ENCODE peak calls at places on chromosomes 2 and 18, in nine cellular contexts. C is stomach, D is upper lobe of left lung, A is adrenal gland, M is esophagus squamous epithelium, O is heart left ventricle, R is uterus, N is IMR-90, Q is body of pancreas. P is an unnamed sample.

GRCh38 chr18:12397793-12398192 is 9.9 kb upstream of the PRELID3A start:
- DNase-seq in C (no peak), D (no peak), A (no peak), M (no peak), O (no peak), R (no peak), N (no peak), Q (no peak), P (no peak)

GRCh38 chr18:12656671-12657047 is 1.2 kb downstream of the SPIRE1 start:
- DNase-seq in C (no peak), D (no peak), A (no peak), M (no peak), O (no peak), R (no peak), N (peak; percentile 50), Q (no peak), P (no peak)

GRCh38 chr2:179751184-179751809 is 110.1 kb downstream of the ZNF385B start:
- DNase-seq in C (no peak), D (no peak), A (no peak), M (no peak), O (no peak), R (no peak), N (peak; percentile 47), Q (no peak), P (no peak)

GRCh38 chr2:11492244-11492643 is 26.3 kb upstream of the E2F6 start:
- DNase-seq in C (no peak), D (no peak), A (no peak), M (no peak), O (no peak), R (no peak), N (no peak), Q (no peak), P (no peak)

GRCh38 chr2:1588994-1589611 is 155.2 kb downstream of the PXDN start:
- DNase-seq in C (no peak), D (no peak), A (no peak), M (no peak), O (peak; percentile 56), R (no peak), N (peak; percentile 43), Q (no peak), P (no peak)

GRCh38 chr2:54728669-54729120 is 5.2 kb downstream of the EML6 start:
- DNase-seq in C (no peak), D (no peak), A (no peak), M (no peak), O (no peak), R (no peak), N (peak; percentile 88), Q (no peak), P (no peak)

GRCh38 chr2:204931562-204931961 is 386.3 kb downstream of the PARD3B start:
- DNase-seq in C (no peak), D (no peak), A (no peak), M (no peak), O (no peak), R (no peak), N (peak; percentile 7), Q (no peak), P (no peak)

GRCh38 chr2:48203668-48204067 is 297.4 kb upstream of the FBXO11 start:
- DNase-seq in C (no peak), D (no peak), A (no peak), M (no peak), O (no peak), R (no peak), N (no peak), Q (no peak), P (no peak)

DNA sequence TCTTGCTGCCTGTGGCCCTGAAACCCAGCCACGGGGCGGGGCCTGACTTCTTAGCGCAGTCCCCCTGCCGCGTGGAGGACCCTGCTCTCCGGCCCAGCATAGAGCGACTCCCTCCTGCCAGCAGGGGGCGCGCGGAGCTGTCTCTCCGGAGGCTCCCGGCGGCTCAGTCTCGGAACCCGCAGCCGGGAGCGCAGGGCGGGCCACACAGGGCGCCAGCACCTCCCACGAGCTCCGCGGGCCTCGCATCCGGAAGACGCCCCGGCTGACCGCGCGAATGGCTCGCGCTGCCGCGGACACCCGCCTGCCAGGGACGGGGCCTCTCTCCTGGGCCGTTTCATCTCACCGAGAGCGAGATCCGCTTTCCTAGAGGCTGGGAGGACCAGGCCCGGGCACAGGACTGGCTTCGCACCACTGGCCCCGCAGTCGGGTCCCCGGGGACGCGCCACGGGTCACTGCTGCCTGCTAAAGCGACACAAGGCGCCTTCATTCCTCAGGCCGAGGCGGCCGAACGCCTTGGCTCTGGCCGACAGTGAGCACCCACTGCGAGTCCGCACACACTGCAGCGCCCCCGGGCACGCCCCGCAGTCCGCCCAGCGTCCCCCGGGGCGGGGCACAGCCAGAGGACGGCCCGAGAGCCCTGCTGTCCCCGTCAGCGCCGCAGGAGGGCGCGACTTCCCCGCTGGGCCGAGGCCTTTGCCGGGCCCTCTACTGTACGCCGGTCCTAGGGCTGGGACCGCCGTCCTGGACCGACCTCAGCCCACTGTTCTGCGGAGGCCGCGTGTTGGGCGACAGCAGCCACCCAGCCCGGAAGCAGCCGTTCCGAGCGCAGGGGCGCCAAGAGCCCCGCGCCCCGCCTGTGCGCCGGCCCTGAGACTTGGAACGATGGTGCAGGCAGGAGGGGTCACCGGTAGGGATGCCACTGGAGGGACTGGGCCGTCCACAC is 39.0 kb upstream of the ARHGEF4 start:
- DNase-seq in C (peak; percentile 91), D (peak; percentile 87), A (peak; percentile 91), M (peak; percentile 33), O (peak; percentile 96), R (peak; percentile 86), N (peak; percentile 74), Q (peak; percentile 90), P (no peak)
- TF ChIP-seq POLR2A in C (no peak), D (no peak), A (peak; percentile 40), M (peak; percentile 38), O (no peak), R (no peak), N (no peak), Q (peak; percentile 64), P (peak; percentile 13)

GRCh38 chr2:200811336-200812121 is at the start of gene BZW1:
- DNase-seq in C (peak; percentile 96), D (peak; percentile 94), A (peak; percentile 98), M (peak; percentile 85), O (peak; percentile 97), R (peak; percentile 97), N (peak; percentile 96), Q (peak; percentile 96), P (peak; percentile 96)

GRCh38 chr2:200810967-200811335 is 759 bp upstream of the BZW1 start:
- DNase-seq in C (no peak), D (no peak), A (no peak), M (no peak), O (no peak), R (no peak), N (peak; percentile 30), Q (no peak), P (peak; percentile 93)

GRCh38 chr2:200810252-200810650 is 1.5 kb upstream of the BZW1 start:
- DNase-seq in C (peak; percentile 56), D (peak; percentile 36), A (no peak), M (no peak), O (no peak), R (no peak), N (peak; percentile 93), Q (peak; percentile 39), P (no peak)

GRCh38 chr2:200812122-200813022 is 662 bp downstream of the BZW1 start:
- DNase-seq in C (peak; percentile 81), D (peak; percentile 87), A (peak; percentile 86), M (peak; percentile 22), O (peak; percentile 87), R (peak; percentile 61), N (peak; percentile 49), Q (peak; percentile 79), P (no peak)

GRCh38 chr2:200809506-200810251 is 2.0 kb upstream of the BZW1 start:
- DNase-seq in C (no peak), D (no peak), A (no peak), M (no peak), O (no peak), R (no peak), N (peak; percentile 57), Q (no peak), P (no peak)
- H3K27ac ChIP-seq in C (peak overlapping the region; percentile 87), D (peak overlapping the region; percentile 100), A (peak overlapping the region; percentile 95), M (peak overlapping the region; percentile 100), O (peak overlapping the region; percentile 98), R (peak overlapping the region; percentile 99), N (peak overlapping the region; percentile 96), Q (peak overlapping the region; percentile 90), P (peak overlapping the region; percentile 96)

GRCh38 chr2:70305531-70305930 is 3.7 kb upstream of the FAM136A start:
- DNase-seq in C (no peak), D (no peak), A (no peak), M (no peak), O (no peak), R (no peak), N (no peak), Q (no peak), P (no peak)

GRCh38 chr2:70303186-70303585 is 1.3 kb upstream of the FAM136A start:
- DNase-seq in C (no peak), D (no peak), A (no peak), M (no peak), O (no peak), R (no peak), N (no peak), Q (no peak), P (no peak)

GRCh38 chr2:70304501-70304900 is 2.6 kb upstream of the FAM136A start:
- DNase-seq in C (no peak), D (no peak), A (no peak), M (no peak), O (no peak), R (no peak), N (no peak), Q (no peak), P (no peak)

GRCh38 chr2:70300771-70301343 is 1.0 kb downstream of the FAM136A start:
- DNase-seq in C (no peak), D (no peak), A (no peak), M (no peak), O (no peak), R (no peak), N (no peak), Q (no peak), P (no peak)

DNA sequence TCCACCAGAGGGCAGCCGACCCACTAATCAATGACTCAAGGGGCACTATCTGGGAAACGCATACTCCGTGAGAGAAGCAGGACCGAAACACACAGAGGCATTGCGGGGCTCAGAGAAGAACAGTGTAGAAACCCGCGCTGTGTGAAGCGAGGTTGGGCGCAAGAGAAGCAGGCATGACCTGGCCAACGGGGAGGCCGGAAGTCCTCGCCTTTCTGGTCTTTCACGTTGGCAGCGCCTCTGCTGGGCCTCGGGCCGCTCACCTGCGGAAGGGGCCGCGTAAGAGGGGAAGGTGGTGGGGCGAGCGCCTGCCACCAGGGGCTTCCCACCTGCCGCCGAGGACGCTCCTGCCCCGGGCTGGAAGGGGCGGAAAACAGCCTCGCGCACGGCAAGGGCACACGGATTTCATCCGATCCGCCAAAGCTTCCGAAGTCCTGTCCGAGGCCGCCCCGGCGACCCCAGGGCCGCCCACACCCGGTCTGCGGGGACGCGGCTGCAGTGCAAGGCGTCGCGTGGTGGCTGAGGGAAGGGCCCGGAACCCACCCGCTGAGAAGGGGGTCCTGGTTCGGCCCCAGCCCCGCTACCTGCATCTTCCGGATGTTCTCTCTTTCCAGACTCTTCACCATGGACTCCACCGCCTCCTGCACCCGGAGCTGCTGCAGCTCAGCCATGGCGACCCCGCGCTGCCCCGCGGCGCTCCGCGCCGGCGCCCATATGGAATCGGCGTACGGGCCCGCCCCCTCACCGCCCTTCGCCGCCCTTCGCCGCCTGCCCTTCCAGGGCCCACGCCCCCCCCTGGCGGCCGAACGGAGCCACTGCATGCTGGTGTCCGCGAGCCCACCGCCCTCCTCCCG is at the start of gene FAM136A:
- DNase-seq in C (peak; percentile 90), D (peak; percentile 91), A (peak; percentile 87), M (peak; percentile 29), O (peak; percentile 95), R (peak; percentile 87), N (peak; percentile 56), Q (peak; percentile 85), P (no peak)
- TF ChIP-seq POLR2A in C (no peak), D (peak; percentile 33), A (no peak), M (no peak), O (no peak), R (no peak), N (no peak), Q (peak; percentile 70), P (no peak)

DNA sequence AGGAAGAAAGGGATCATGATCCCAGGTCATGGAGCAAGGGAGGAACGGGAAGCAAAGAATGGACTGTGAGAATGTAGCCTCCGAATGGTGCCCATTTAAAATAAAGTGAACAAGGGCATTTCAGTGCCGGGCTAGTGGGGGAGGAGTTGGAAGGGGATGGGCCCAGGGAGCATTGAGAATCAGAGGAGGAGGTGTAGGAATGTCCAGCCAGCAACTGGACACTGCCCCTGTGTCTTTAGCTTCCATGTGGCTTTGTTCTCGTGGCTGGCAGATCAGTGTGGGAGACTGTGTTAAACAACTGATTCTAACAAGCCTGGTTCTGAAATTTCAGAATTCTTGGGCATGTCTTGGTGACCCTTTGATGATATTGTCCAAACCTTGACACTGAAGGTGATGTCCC is 1.4 kb upstream of the RNF103 start:
- DNase-seq in C (no peak), D (no peak), A (no peak), M (no peak), O (no peak), R (no peak), N (no peak), Q (no peak), P (no peak)
- H3K27ac ChIP-seq in C (no peak overlapping the region), D (no peak overlapping the region), A (no peak overlapping the region), M (no peak overlapping the region), O (no peak overlapping the region), R (no peak overlapping the region), N (no peak overlapping the region), Q (no peak overlapping the region), P (no peak overlapping the region)

P was measured in vagina.